ENCODE peak calls at places on chromosomes 12 and 14, in seven cellular contexts. One of them, this sample, is unnamed.

GRCh38 chr14:50403433-50403832 is 6.8 kb upstream of the CDKL1 start:
- DNase-seq in progenitor cell of endocrine pancreas: no peak
- DNase-seq in neural crest cell: no peak
- DNase-seq in IMR-90: peak
- DNase-seq in WTC11: no peak
- DNase-seq in GM10248: no peak
- DNase-seq in omental fat pad: no peak
- DNase-seq in this sample: no peak

GRCh38 chr12:104510873-104511243 is 54.1 kb downstream of the CHST11 start:
- DNase-seq in progenitor cell of endocrine pancreas: no peak
- DNase-seq in neural crest cell: no peak
- DNase-seq in IMR-90: no peak
- DNase-seq in WTC11: no peak
- DNase-seq in GM10248: no peak
- DNase-seq in omental fat pad: no peak
- DNase-seq in this sample: no peak

GRCh38 chr14:91246051-91246852 is 1.7 kb upstream of the GPR68 start:
- DNase-seq in progenitor cell of endocrine pancreas: no peak
- DNase-seq in neural crest cell: no peak
- DNase-seq in IMR-90: no peak
- DNase-seq in WTC11: no peak
- DNase-seq in GM10248: no peak
- DNase-seq in omental fat pad: no peak
- DNase-seq in this sample: no peak

GRCh38 chr12:3122841-3123678 is 45.9 kb downstream of the TSPAN9 start:
- DNase-seq in progenitor cell of endocrine pancreas: no peak
- DNase-seq in neural crest cell: no peak
- DNase-seq in IMR-90: peak
- DNase-seq in WTC11: peak
- DNase-seq in GM10248: no peak
- DNase-seq in omental fat pad: no peak
- DNase-seq in this sample: no peak

GRCh38 chr12:89977356-89978185 is 268.9 kb upstream of the ATP2B1 start:
- DNase-seq in progenitor cell of endocrine pancreas: no peak
- DNase-seq in neural crest cell: no peak
- DNase-seq in IMR-90: peak
- DNase-seq in WTC11: no peak
- DNase-seq in GM10248: no peak
- DNase-seq in omental fat pad: no peak
- DNase-seq in this sample: no peak

GRCh38 chr14:59964251-59965007 is 44.5 kb downstream of the LRRC9 start:
- DNase-seq in progenitor cell of endocrine pancreas: no peak
- DNase-seq in neural crest cell: no peak
- DNase-seq in IMR-90: peak
- DNase-seq in WTC11: no peak
- DNase-seq in GM10248: no peak
- DNase-seq in omental fat pad: no peak
- DNase-seq in this sample: no peak

GRCh38 chr12:112116232-112117060 is 7.9 kb upstream of the NAA25 start:
- DNase-seq in progenitor cell of endocrine pancreas: peak
- DNase-seq in neural crest cell: peak
- DNase-seq in IMR-90: peak
- DNase-seq in WTC11: peak
- DNase-seq in GM10248: peak
- DNase-seq in omental fat pad: no peak
- DNase-seq in this sample: peak

GRCh38 chr12:132117558-132117875 is 26.6 kb downstream of the DDX51 start:
- DNase-seq in progenitor cell of endocrine pancreas: no peak
- DNase-seq in neural crest cell: no peak
- DNase-seq in IMR-90: no peak
- DNase-seq in WTC11: peak
- DNase-seq in GM10248: no peak
- DNase-seq in omental fat pad: no peak
- DNase-seq in this sample: no peak

GRCh38 chr12:58387199-58387598 is 445.8 kb downstream of the ATP23 start:
- DNase-seq in progenitor cell of endocrine pancreas: no peak
- DNase-seq in neural crest cell: no peak
- DNase-seq in IMR-90: peak
- DNase-seq in WTC11: no peak
- DNase-seq in GM10248: no peak
- DNase-seq in omental fat pad: no peak
- DNase-seq in this sample: no peak

GRCh38 chr14:75404843-75405242 is 23.0 kb upstream of the JDP2 start:
- DNase-seq in progenitor cell of endocrine pancreas: no peak
- DNase-seq in neural crest cell: no peak
- DNase-seq in IMR-90: no peak
- DNase-seq in WTC11: no peak
- DNase-seq in GM10248: no peak
- DNase-seq in omental fat pad: no peak
- DNase-seq in this sample: no peak

GRCh38 chr12:47943492-47944359 is 19.7 kb upstream of the TMEM106C start:
- DNase-seq in progenitor cell of endocrine pancreas: no peak
- DNase-seq in neural crest cell: no peak
- DNase-seq in IMR-90: no peak
- DNase-seq in WTC11: no peak
- DNase-seq in GM10248: no peak
- DNase-seq in omental fat pad: no peak
- DNase-seq in this sample: no peak

GRCh38 chr14:56491299-56492285 is 88.0 kb upstream of the TMEM260 start:
- DNase-seq in progenitor cell of endocrine pancreas: peak
- DNase-seq in neural crest cell: peak
- DNase-seq in IMR-90: peak
- DNase-seq in WTC11: peak
- DNase-seq in GM10248: peak
- DNase-seq in omental fat pad: no peak
- DNase-seq in this sample: peak

GRCh38 chr14:73887116-73887490 is 444 bp downstream of the ZNF410 start:
- DNase-seq in progenitor cell of endocrine pancreas: no peak
- DNase-seq in neural crest cell: no peak
- DNase-seq in IMR-90: peak
- DNase-seq in WTC11: no peak
- DNase-seq in GM10248: no peak
- DNase-seq in omental fat pad: peak
- DNase-seq in this sample: no peak

GRCh38 chr14:68793734-68794129 is 865 bp upstream of the ZFP36L1 start:
- DNase-seq in progenitor cell of endocrine pancreas: no peak
- DNase-seq in neural crest cell: no peak
- DNase-seq in IMR-90: no peak
- DNase-seq in WTC11: no peak
- DNase-seq in GM10248: peak
- DNase-seq in omental fat pad: no peak
- DNase-seq in this sample: no peak

GRCh38 chr14:34029921-34030334 is 79.1 kb upstream of the EGLN3 start:
- DNase-seq in progenitor cell of endocrine pancreas: no peak
- DNase-seq in neural crest cell: no peak
- DNase-seq in IMR-90: no peak
- DNase-seq in WTC11: peak
- DNase-seq in GM10248: no peak
- DNase-seq in omental fat pad: no peak
- DNase-seq in this sample: no peak

GRCh38 chr14:91367173-91368171 is 50.1 kb downstream of the CCDC88C start:
- DNase-seq in progenitor cell of endocrine pancreas: no peak
- DNase-seq in neural crest cell: no peak
- DNase-seq in IMR-90: peak
- DNase-seq in WTC11: no peak
- DNase-seq in GM10248: peak
- DNase-seq in omental fat pad: no peak
- DNase-seq in this sample: peak

GRCh38 chr12:104788848-104789271 is 169.2 kb downstream of the SLC41A2 start:
- DNase-seq in progenitor cell of endocrine pancreas: no peak
- DNase-seq in neural crest cell: no peak
- DNase-seq in IMR-90: no peak
- DNase-seq in WTC11: peak
- DNase-seq in GM10248: no peak
- DNase-seq in omental fat pad: no peak
- DNase-seq in this sample: no peak

GRCh38 chr12:24778486-24779304 is 170.2 kb downstream of the BCAT1 start:
- DNase-seq in progenitor cell of endocrine pancreas: no peak
- DNase-seq in neural crest cell: no peak
- DNase-seq in IMR-90: peak
- DNase-seq in WTC11: no peak
- DNase-seq in GM10248: peak
- DNase-seq in omental fat pad: no peak
- DNase-seq in this sample: peak

GRCh38 chr12:80165741-80166140 is 66.4 kb downstream of the OTOGL start:
- DNase-seq in progenitor cell of endocrine pancreas: no peak
- DNase-seq in neural crest cell: no peak
- DNase-seq in IMR-90: no peak
- DNase-seq in WTC11: no peak
- DNase-seq in GM10248: no peak
- DNase-seq in omental fat pad: no peak
- DNase-seq in this sample: no peak

GRCh38 chr14:72665259-72665658 is 228.6 kb downstream of the DPF3 start:
- DNase-seq in progenitor cell of endocrine pancreas: no peak
- DNase-seq in neural crest cell: no peak
- DNase-seq in IMR-90: peak
- DNase-seq in WTC11: no peak
- DNase-seq in GM10248: no peak
- DNase-seq in omental fat pad: no peak
- DNase-seq in this sample: no peak

GRCh38 chr14:58901826-58902225 is 264.1 kb downstream of the DACT1 start:
- DNase-seq in progenitor cell of endocrine pancreas: no peak
- DNase-seq in neural crest cell: no peak
- DNase-seq in IMR-90: no peak
- DNase-seq in WTC11: no peak
- DNase-seq in GM10248: no peak
- DNase-seq in omental fat pad: no peak
- DNase-seq in this sample: no peak

GRCh38 chr14:32259368-32260013 is 56.4 kb upstream of the RNU6-8 start:
- DNase-seq in progenitor cell of endocrine pancreas: no peak
- DNase-seq in neural crest cell: no peak
- DNase-seq in IMR-90: peak
- DNase-seq in WTC11: no peak
- DNase-seq in GM10248: peak
- DNase-seq in omental fat pad: no peak
- DNase-seq in this sample: peak

GRCh38 chr12:95548539-95549391 is 2.5 kb downstream of the USP44 start:
- DNase-seq in progenitor cell of endocrine pancreas: peak
- DNase-seq in neural crest cell: peak
- DNase-seq in IMR-90: peak
- DNase-seq in WTC11: peak
- DNase-seq in GM10248: peak
- DNase-seq in omental fat pad: no peak
- DNase-seq in this sample: peak

GRCh38 chr14:21030531-21030930 is 514 bp downstream of the TPPP2 start:
- DNase-seq in progenitor cell of endocrine pancreas: no peak
- DNase-seq in neural crest cell: no peak
- DNase-seq in IMR-90: no peak
- DNase-seq in WTC11: no peak
- DNase-seq in GM10248: no peak
- DNase-seq in omental fat pad: no peak
- DNase-seq in this sample: no peak

GRCh38 chr12:6961695-6962284 is 8.7 kb downstream of the PHB2 start:
- DNase-seq in progenitor cell of endocrine pancreas: peak
- DNase-seq in neural crest cell: peak
- DNase-seq in IMR-90: peak
- DNase-seq in WTC11: peak
- DNase-seq in GM10248: peak
- DNase-seq in omental fat pad: peak
- DNase-seq in this sample: peak

DNA sequence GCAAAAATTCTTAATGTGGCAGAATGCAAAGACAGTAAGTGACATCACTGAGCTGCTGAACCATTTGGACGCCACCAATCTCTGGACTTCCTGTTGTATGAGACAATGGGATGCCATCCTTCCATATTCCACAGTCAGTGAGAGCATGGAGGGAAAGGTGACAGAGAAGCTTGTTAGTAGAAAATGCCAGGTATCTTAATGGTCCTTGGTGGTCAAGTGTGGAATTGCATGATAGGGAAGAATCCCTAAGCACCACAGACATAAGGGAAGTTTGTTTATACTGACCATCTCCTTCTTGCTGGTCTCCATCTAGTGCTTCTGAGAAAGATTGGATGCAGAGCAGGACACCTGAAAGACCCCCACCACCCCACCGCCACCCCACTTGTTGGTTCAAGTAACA is 1410.0 kb upstream of the TMEM132C start:
- DNase-seq in progenitor cell of endocrine pancreas: no peak
- DNase-seq in neural crest cell: no peak
- DNase-seq in IMR-90: no peak
- DNase-seq in WTC11: no peak
- DNase-seq in GM10248: no peak
- DNase-seq in omental fat pad: no peak
- DNase-seq in this sample: no peak
- TF ChIP-seq CTCF in progenitor cell of endocrine pancreas: no peak
- TF ChIP-seq CTCF in neural crest cell: peak
- TF ChIP-seq CTCF in IMR-90: no peak
- TF ChIP-seq CTCF in WTC11: no peak
- TF ChIP-seq CTCF in GM10248: no peak
- TF ChIP-seq CTCF in omental fat pad: no peak
- TF ChIP-seq CTCF in this sample: no peak

GRCh38 chr14:40367717-40368116 is 935.5 kb upstream of the FBXO33 start:
- DNase-seq in progenitor cell of endocrine pancreas: no peak
- DNase-seq in neural crest cell: no peak
- DNase-seq in IMR-90: no peak
- DNase-seq in WTC11: no peak
- DNase-seq in GM10248: no peak
- DNase-seq in omental fat pad: no peak
- DNase-seq in this sample: no peak
- TF ChIP-seq CTCF in progenitor cell of endocrine pancreas: no peak
- TF ChIP-seq CTCF in neural crest cell: no peak
- TF ChIP-seq CTCF in IMR-90: no peak
- TF ChIP-seq CTCF in WTC11: no peak
- TF ChIP-seq CTCF in GM10248: no peak
- TF ChIP-seq CTCF in omental fat pad: no peak
- TF ChIP-seq CTCF in this sample: no peak

DNA sequence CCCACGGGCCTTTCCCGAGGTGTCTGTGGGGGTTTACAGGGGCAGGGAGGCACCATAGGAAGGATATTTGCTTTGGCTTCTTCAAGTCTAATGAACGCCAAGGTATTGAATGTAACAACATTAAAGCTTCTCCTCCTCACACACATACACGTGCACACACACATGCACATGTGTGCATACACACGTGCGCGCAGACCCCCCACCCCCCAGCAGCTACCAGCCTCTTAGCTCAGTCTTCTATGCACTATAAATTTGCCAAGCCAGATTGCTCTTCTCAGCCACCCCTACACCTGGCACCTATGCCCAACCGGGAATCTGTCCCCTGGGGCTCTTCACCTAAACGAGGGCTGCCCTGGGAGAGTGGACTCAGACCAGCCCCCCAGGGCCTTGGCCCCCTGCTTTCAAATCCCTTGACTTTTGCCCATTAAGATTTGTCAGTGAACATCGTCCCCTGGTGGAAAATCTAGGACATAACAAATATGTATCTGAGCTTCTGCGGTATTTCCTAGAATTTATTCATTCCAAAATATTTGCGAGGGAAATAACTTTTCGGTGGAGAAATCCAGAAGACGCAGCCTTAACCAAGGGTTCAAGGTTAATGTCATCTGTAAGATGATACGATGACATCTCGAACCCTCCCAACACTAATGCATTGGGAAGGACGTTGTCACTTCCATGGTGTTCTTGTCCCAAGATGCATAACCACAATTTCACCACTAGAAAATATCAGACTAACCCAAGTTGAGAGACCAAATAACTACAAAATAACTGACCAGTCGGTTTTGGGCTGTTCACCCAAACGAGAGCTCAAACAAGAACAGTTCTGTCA is 330.4 kb downstream of the MED13L start:
- DNase-seq in progenitor cell of endocrine pancreas: no peak
- DNase-seq in neural crest cell: no peak
- DNase-seq in IMR-90: peak
- DNase-seq in WTC11: no peak
- DNase-seq in GM10248: no peak
- DNase-seq in omental fat pad: no peak
- DNase-seq in this sample: no peak
- TF ChIP-seq CTCF in progenitor cell of endocrine pancreas: peak
- TF ChIP-seq CTCF in neural crest cell: peak
- TF ChIP-seq CTCF in IMR-90: peak
- TF ChIP-seq CTCF in WTC11: peak
- TF ChIP-seq CTCF in GM10248: peak
- TF ChIP-seq CTCF in omental fat pad: no peak
- TF ChIP-seq CTCF in this sample: no peak

GRCh38 chr12:12477532-12477890 is 85.2 kb downstream of the DUSP16 start:
- DNase-seq in progenitor cell of endocrine pancreas: no peak
- DNase-seq in neural crest cell: no peak
- DNase-seq in IMR-90: no peak
- DNase-seq in WTC11: no peak
- DNase-seq in GM10248: no peak
- DNase-seq in omental fat pad: no peak
- DNase-seq in this sample: no peak
- TF ChIP-seq CTCF in progenitor cell of endocrine pancreas: no peak
- TF ChIP-seq CTCF in neural crest cell: no peak
- TF ChIP-seq CTCF in IMR-90: no peak
- TF ChIP-seq CTCF in WTC11: no peak
- TF ChIP-seq CTCF in GM10248: no peak
- TF ChIP-seq CTCF in omental fat pad: no peak
- TF ChIP-seq CTCF in this sample: no peak